ENCODE peak calls at places on chromosomes 16 and 17, in nine cellular contexts. One of them, this sample, is unnamed. For H3K27me3, the result is how much of the 10 kb centered on the place peaks cover.

GRCh38 chr16:9091867-9092281 is 430 bp downstream of the HAPSTR1 start:
- DNase-seq in effector memory CD4-positive, alpha-beta T cell: peak
- DNase-seq in Karpas-422: peak
- DNase-seq in testis: peak
- DNase-seq in colonic mucosa: peak
- DNase-seq in transverse colon: peak
- DNase-seq in neural progenitor cell: no peak
- DNase-seq in ascending aorta: peak
- DNase-seq in left ventricle myocardium inferior: peak
- DNase-seq in this sample: peak

GRCh38 chr16:80599466-80599865 is 58.7 kb downstream of the DYNLRB2 start:
- DNase-seq in testis: no peak
- DNase-seq in ascending aorta: no peak
- DNase-seq in transverse colon: no peak
- DNase-seq in colonic mucosa: no peak
- DNase-seq in left ventricle myocardium inferior: no peak
- DNase-seq in Karpas-422: no peak
- DNase-seq in neural progenitor cell: no peak
- DNase-seq in effector memory CD4-positive, alpha-beta T cell: no peak
- DNase-seq in this sample: peak

GRCh38 chr17:42669705-42670198 is 7.0 kb downstream of the PLEKHH3 start:
- DNase-seq in neural progenitor cell: no peak
- DNase-seq in effector memory CD4-positive, alpha-beta T cell: no peak
- DNase-seq in colonic mucosa: no peak
- DNase-seq in left ventricle myocardium inferior: no peak
- DNase-seq in Karpas-422: no peak
- DNase-seq in transverse colon: no peak
- DNase-seq in ascending aorta: peak
- DNase-seq in testis: no peak
- DNase-seq in this sample: no peak

GRCh38 chr16:20107086-20107485 is 33.4 kb upstream of the GPR139 start:
- DNase-seq in Karpas-422: no peak
- DNase-seq in testis: no peak
- DNase-seq in left ventricle myocardium inferior: no peak
- DNase-seq in neural progenitor cell: no peak
- DNase-seq in transverse colon: no peak
- DNase-seq in colonic mucosa: no peak
- DNase-seq in ascending aorta: no peak
- DNase-seq in effector memory CD4-positive, alpha-beta T cell: no peak
- DNase-seq in this sample: no peak

GRCh38 chr17:32943647-32944191 is 15.8 kb downstream of the TMEM98 start:
- DNase-seq in transverse colon: no peak
- DNase-seq in effector memory CD4-positive, alpha-beta T cell: no peak
- DNase-seq in testis: no peak
- DNase-seq in Karpas-422: no peak
- DNase-seq in ascending aorta: peak
- DNase-seq in neural progenitor cell: no peak
- DNase-seq in colonic mucosa: no peak
- DNase-seq in left ventricle myocardium inferior: no peak
- DNase-seq in this sample: peak

GRCh38 chr17:13986855-13987254 is 82.4 kb upstream of the COX10 start:
- DNase-seq in neural progenitor cell: no peak
- DNase-seq in effector memory CD4-positive, alpha-beta T cell: no peak
- DNase-seq in left ventricle myocardium inferior: no peak
- DNase-seq in testis: no peak
- DNase-seq in ascending aorta: no peak
- DNase-seq in Karpas-422: no peak
- DNase-seq in colonic mucosa: no peak
- DNase-seq in transverse colon: no peak
- DNase-seq in this sample: no peak

GRCh38 chr17:36509272-36509985 is 22.9 kb downstream of the ZNHIT3 start:
- DNase-seq in ascending aorta: no peak
- DNase-seq in neural progenitor cell: no peak
- DNase-seq in effector memory CD4-positive, alpha-beta T cell: no peak
- DNase-seq in left ventricle myocardium inferior: no peak
- DNase-seq in testis: no peak
- DNase-seq in colonic mucosa: no peak
- DNase-seq in Karpas-422: no peak
- DNase-seq in transverse colon: no peak
- DNase-seq in this sample: no peak

GRCh38 chr16:1523581-1524245 is 9.8 kb upstream of the TMEM204 start:
- DNase-seq in effector memory CD4-positive, alpha-beta T cell: no peak
- DNase-seq in testis: no peak
- DNase-seq in transverse colon: no peak
- DNase-seq in colonic mucosa: no peak
- DNase-seq in Karpas-422: no peak
- DNase-seq in ascending aorta: no peak
- DNase-seq in neural progenitor cell: no peak
- DNase-seq in left ventricle myocardium inferior: no peak
- DNase-seq in this sample: no peak

GRCh38 chr16:30551781-30552180 is 6.4 kb downstream of the ZNF764 start:
- DNase-seq in Karpas-422: no peak
- DNase-seq in transverse colon: no peak
- DNase-seq in neural progenitor cell: no peak
- DNase-seq in testis: no peak
- DNase-seq in ascending aorta: no peak
- DNase-seq in left ventricle myocardium inferior: no peak
- DNase-seq in effector memory CD4-positive, alpha-beta T cell: peak
- DNase-seq in colonic mucosa: no peak
- DNase-seq in this sample: no peak

GRCh38 chr17:68289473-68289872 is 1.5 kb downstream of the SLC16A6 start:
- DNase-seq in ascending aorta: peak
- DNase-seq in effector memory CD4-positive, alpha-beta T cell: no peak
- DNase-seq in testis: no peak
- DNase-seq in Karpas-422: peak
- DNase-seq in colonic mucosa: no peak
- DNase-seq in left ventricle myocardium inferior: no peak
- DNase-seq in neural progenitor cell: no peak
- DNase-seq in transverse colon: no peak
- DNase-seq in this sample: no peak

GRCh38 chr16:69049146-69049545 is 56.3 kb upstream of the HAS3 start:
- DNase-seq in colonic mucosa: no peak
- DNase-seq in transverse colon: no peak
- DNase-seq in testis: no peak
- DNase-seq in ascending aorta: no peak
- DNase-seq in left ventricle myocardium inferior: no peak
- DNase-seq in neural progenitor cell: no peak
- DNase-seq in effector memory CD4-positive, alpha-beta T cell: no peak
- DNase-seq in Karpas-422: no peak
- DNase-seq in this sample: peak

GRCh38 chr17:41287050-41287449 is 11.6 kb downstream of the KRTAP9-7 start:
- DNase-seq in left ventricle myocardium inferior: no peak
- DNase-seq in transverse colon: no peak
- DNase-seq in ascending aorta: no peak
- DNase-seq in effector memory CD4-positive, alpha-beta T cell: no peak
- DNase-seq in neural progenitor cell: no peak
- DNase-seq in colonic mucosa: no peak
- DNase-seq in testis: no peak
- DNase-seq in Karpas-422: no peak
- DNase-seq in this sample: no peak

GRCh38 chr17:57629886-57630285 is 115.2 kb downstream of the CCDC182 start:
- DNase-seq in transverse colon: no peak
- DNase-seq in colonic mucosa: no peak
- DNase-seq in ascending aorta: no peak
- DNase-seq in neural progenitor cell: no peak
- DNase-seq in left ventricle myocardium inferior: no peak
- DNase-seq in Karpas-422: no peak
- DNase-seq in testis: no peak
- DNase-seq in effector memory CD4-positive, alpha-beta T cell: no peak
- DNase-seq in this sample: no peak

GRCh38 chr16:57623251-57624043 is 5.0 kb upstream of the ADGRG1 start:
- DNase-seq in ascending aorta: no peak
- DNase-seq in transverse colon: peak
- DNase-seq in effector memory CD4-positive, alpha-beta T cell: no peak
- DNase-seq in Karpas-422: no peak
- DNase-seq in colonic mucosa: peak
- DNase-seq in neural progenitor cell: peak
- DNase-seq in testis: peak
- DNase-seq in left ventricle myocardium inferior: no peak
- DNase-seq in this sample: peak

GRCh38 chr16:56048425-56049100 is 142.7 kb upstream of the GNAO1 start:
- DNase-seq in transverse colon: no peak
- DNase-seq in effector memory CD4-positive, alpha-beta T cell: no peak
- DNase-seq in Karpas-422: peak
- DNase-seq in neural progenitor cell: no peak
- DNase-seq in left ventricle myocardium inferior: no peak
- DNase-seq in ascending aorta: no peak
- DNase-seq in colonic mucosa: no peak
- DNase-seq in testis: no peak
- DNase-seq in this sample: no peak

GRCh38 chr16:56547120-56547948 is 17.5 kb upstream of the MT4 start:
- DNase-seq in colonic mucosa: no peak
- DNase-seq in testis: no peak
- DNase-seq in Karpas-422: no peak
- DNase-seq in left ventricle myocardium inferior: no peak
- DNase-seq in transverse colon: no peak
- DNase-seq in neural progenitor cell: peak
- DNase-seq in ascending aorta: no peak
- DNase-seq in effector memory CD4-positive, alpha-beta T cell: no peak
- DNase-seq in this sample: peak

DNA sequence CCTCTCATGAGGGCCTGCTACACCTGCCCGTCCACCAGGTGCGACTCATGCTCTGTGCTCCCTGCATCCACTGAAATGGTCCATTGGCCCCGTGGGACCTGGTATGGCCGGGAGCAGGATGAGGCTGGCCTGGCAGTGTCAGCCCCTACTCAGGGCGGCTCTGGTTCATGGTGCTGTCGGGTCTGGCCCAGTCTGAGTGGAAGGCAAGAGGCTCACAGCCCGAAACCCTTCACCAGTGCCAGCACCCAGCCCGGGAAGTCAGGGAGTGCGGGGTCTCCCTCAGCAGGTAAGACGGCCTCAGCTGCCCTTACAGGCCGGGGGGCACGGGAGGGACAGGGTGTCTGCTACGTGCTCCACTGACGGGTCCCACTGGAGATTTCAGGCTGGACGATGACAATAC is 40.5 kb upstream of the RASD1 start:
- DNase-seq in effector memory CD4-positive, alpha-beta T cell: no peak
- DNase-seq in left ventricle myocardium inferior: no peak
- DNase-seq in colonic mucosa: no peak
- DNase-seq in testis: no peak
- DNase-seq in ascending aorta: no peak
- DNase-seq in transverse colon: no peak
- DNase-seq in Karpas-422: no peak
- DNase-seq in neural progenitor cell: no peak
- DNase-seq in this sample: no peak
- H3K27ac ChIP-seq in effector memory CD4-positive, alpha-beta T cell: no peak
- H3K27ac ChIP-seq in left ventricle myocardium inferior: peak
- H3K27ac ChIP-seq in colonic mucosa: no peak
- H3K27ac ChIP-seq in testis: no peak
- H3K27ac ChIP-seq in ascending aorta: peak
- H3K27ac ChIP-seq in transverse colon: peak
- H3K27ac ChIP-seq in Karpas-422: no peak
- H3K27ac ChIP-seq in neural progenitor cell: no peak
- H3K27ac ChIP-seq in this sample: no peak

DNA sequence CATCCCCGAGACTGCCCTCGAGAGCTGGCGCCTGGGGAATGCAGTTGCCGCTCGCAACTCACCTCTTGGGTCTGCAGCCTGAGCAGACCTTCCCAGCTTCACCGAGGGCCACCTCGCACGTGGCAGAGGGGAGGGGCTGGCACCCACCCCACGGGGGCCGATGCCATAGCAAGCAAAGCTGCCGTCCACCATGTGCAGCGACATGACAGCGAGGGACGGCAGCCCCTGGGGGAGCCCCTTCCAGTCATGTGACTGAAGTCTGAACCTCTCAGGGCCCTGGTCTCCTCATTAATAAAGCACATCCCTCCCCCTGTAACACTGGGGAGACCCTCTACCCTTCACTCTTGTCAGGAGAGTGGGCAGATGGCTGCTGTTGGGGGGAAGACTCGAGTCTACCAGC is 30.5 kb downstream of the CIBAR2 start:
- DNase-seq in colonic mucosa: no peak
- DNase-seq in effector memory CD4-positive, alpha-beta T cell: no peak
- DNase-seq in Karpas-422: no peak
- DNase-seq in testis: no peak
- DNase-seq in ascending aorta: no peak
- DNase-seq in transverse colon: no peak
- DNase-seq in left ventricle myocardium inferior: no peak
- DNase-seq in neural progenitor cell: peak
- DNase-seq in this sample: no peak
- H3K27me3 ChIP-seq in colonic mucosa: under half
- H3K27me3 ChIP-seq in effector memory CD4-positive, alpha-beta T cell: under half
- H3K27me3 ChIP-seq in Karpas-422: under half
- H3K27me3 ChIP-seq in testis: under half
- H3K27me3 ChIP-seq in ascending aorta: under half
- H3K27me3 ChIP-seq in transverse colon: under half
- H3K27me3 ChIP-seq in left ventricle myocardium inferior: under half
- H3K27me3 ChIP-seq in neural progenitor cell: under half
- H3K27me3 ChIP-seq in this sample: under half

GRCh38 chr17:69783865-69784264 is 291.2 kb upstream of the KCNJ16 start:
- DNase-seq in testis: no peak
- DNase-seq in effector memory CD4-positive, alpha-beta T cell: no peak
- DNase-seq in ascending aorta: no peak
- DNase-seq in Karpas-422: no peak
- DNase-seq in left ventricle myocardium inferior: no peak
- DNase-seq in neural progenitor cell: no peak
- DNase-seq in colonic mucosa: no peak
- DNase-seq in transverse colon: no peak
- DNase-seq in this sample: no peak

DNA sequence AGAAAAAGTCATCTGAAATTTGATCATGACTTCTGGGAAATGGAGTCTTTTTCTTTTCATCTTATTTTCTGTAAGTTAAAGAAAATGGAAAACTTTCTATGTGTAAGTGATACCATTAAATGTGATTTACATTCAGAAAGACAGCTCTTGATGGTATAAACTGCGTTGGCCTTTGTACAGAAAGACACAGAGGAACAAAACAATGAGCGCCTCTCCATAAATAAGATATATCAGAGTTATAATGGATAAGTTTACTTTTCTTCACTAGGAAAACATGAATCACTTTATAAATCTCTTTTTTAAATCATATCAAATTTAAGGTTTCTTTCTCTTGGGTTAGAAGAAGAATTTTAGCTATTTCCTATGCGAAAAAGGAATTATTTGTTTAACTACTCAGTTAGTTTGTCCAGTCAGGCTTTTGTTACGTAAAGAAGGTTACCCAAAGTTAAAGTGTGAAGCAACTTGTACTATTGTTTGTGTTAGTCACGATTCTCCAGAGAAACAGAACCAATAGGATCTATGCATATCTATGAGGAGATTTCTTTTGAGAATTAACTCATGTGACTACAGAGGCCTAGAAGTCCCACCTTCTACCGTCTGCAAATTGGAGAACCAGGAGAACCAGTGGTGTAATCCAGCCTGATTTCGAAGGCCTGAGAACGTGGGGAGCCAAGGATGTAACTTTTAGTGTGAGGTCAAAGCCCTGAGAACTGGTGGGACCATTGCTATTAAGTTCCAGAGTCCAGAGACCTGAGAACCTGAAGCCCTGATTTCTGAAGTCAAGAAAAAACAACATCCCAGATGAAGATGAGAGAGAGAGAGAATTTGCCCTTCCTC is 295.4 kb upstream of the KCNJ16 start:
- DNase-seq in ascending aorta: no peak
- DNase-seq in effector memory CD4-positive, alpha-beta T cell: no peak
- DNase-seq in neural progenitor cell: no peak
- DNase-seq in testis: no peak
- DNase-seq in left ventricle myocardium inferior: no peak
- DNase-seq in Karpas-422: no peak
- DNase-seq in transverse colon: no peak
- DNase-seq in colonic mucosa: no peak
- DNase-seq in this sample: peak
- H3K27ac ChIP-seq in ascending aorta: no peak
- H3K27ac ChIP-seq in effector memory CD4-positive, alpha-beta T cell: no peak
- H3K27ac ChIP-seq in neural progenitor cell: no peak
- H3K27ac ChIP-seq in testis: no peak
- H3K27ac ChIP-seq in left ventricle myocardium inferior: no peak
- H3K27ac ChIP-seq in Karpas-422: no peak
- H3K27ac ChIP-seq in transverse colon: no peak
- H3K27ac ChIP-seq in colonic mucosa: no peak
- H3K27ac ChIP-seq in this sample: peak

GRCh38 chr17:27892542-27892865 is 661 bp downstream of the LYRM9 start:
- DNase-seq in transverse colon: no peak
- DNase-seq in left ventricle myocardium inferior: no peak
- DNase-seq in neural progenitor cell: no peak
- DNase-seq in ascending aorta: no peak
- DNase-seq in colonic mucosa: no peak
- DNase-seq in effector memory CD4-positive, alpha-beta T cell: no peak
- DNase-seq in testis: no peak
- DNase-seq in Karpas-422: no peak
- DNase-seq in this sample: no peak
- H3K27me3 ChIP-seq in transverse colon: under half
- H3K27me3 ChIP-seq in left ventricle myocardium inferior: under half
- H3K27me3 ChIP-seq in neural progenitor cell: under half
- H3K27me3 ChIP-seq in ascending aorta: under half
- H3K27me3 ChIP-seq in colonic mucosa: under half
- H3K27me3 ChIP-seq in effector memory CD4-positive, alpha-beta T cell: under half
- H3K27me3 ChIP-seq in testis: under half
- H3K27me3 ChIP-seq in Karpas-422: under half
- H3K27me3 ChIP-seq in this sample: under half